ENCODE peak calls at places on chromosomes 3 and 15, in four cellular contexts. X is stomach, T is cardiac fibroblast, O is nephron progenitor cell. K is an unnamed sample.

GRCh38 chr3:189142527-189142926 is 29.2 kb upstream of the TPRG1 start:
- DNase-seq in X (no peak), T (no peak), O (no peak), K (no peak)

GRCh38 chr3:71172951-71173350 is 410.6 kb downstream of the FOXP1 start:
- DNase-seq in X (no peak), T (peak; percentile 89), O (no peak), K (no peak)

GRCh38 chr15:78203346-78204225 is 30.8 kb downstream of the ACSBG1 start:
- DNase-seq in X (peak; percentile 21), T (no peak), O (no peak), K (no peak)

GRCh38 chr15:90059208-90059985 is 42.9 kb downstream of the IDH2 start:
- DNase-seq in X (peak; percentile 73), T (peak; percentile 31), O (no peak), K (no peak)

GRCh38 chr15:60208708-60209107 is 189.1 kb downstream of the ANXA2 start:
- DNase-seq in X (no peak), T (peak; percentile 12), O (no peak), K (no peak)

GRCh38 chr15:65827065-65827464 is 35.0 kb upstream of the DENND4A start:
- DNase-seq in X (no peak), T (no peak), O (no peak), K (peak; percentile 14)

GRCh38 chr15:51861557-51862350 is 32.3 kb downstream of the TMOD3 start:
- DNase-seq in X (no peak), T (no peak), O (no peak), K (no peak)

GRCh38 chr15:89642106-89642505 is 13.2 kb downstream of the KIF7 start:
- DNase-seq in X (peak; percentile 13), T (no peak), O (no peak), K (no peak)

GRCh38 chr3:168398371-168399030 is 302.8 kb upstream of the GOLIM4 start:
- DNase-seq in X (no peak), T (peak; percentile 38), O (no peak), K (no peak)

GRCh38 chr3:17972889-17973558 is 230.6 kb upstream of the TBC1D5 start:
- DNase-seq in X (no peak), T (no peak), O (no peak), K (no peak)

GRCh38 chr15:76310470-76311070 is 699 bp downstream of the ETFA start:
- DNase-seq in X (no peak), T (no peak), O (peak; percentile 37), K (no peak)

GRCh38 chr3:5427938-5428337 is 240.4 kb downstream of the EDEM1 start:
- DNase-seq in X (no peak), T (no peak), O (no peak), K (no peak)

GRCh38 chr15:74815121-74815933 is 2.7 kb downstream of the LMAN1L start:
- DNase-seq in X (peak; percentile 88), T (no peak), O (no peak), K (peak; percentile 69)

GRCh38 chr3:195591852-195592251 is 8.1 kb upstream of the APOD start:
- DNase-seq in X (no peak), T (no peak), O (no peak), K (no peak)

GRCh38 chr15:32641517-32642059 is at the start of gene SCG5:
- DNase-seq in X (no peak), T (peak; percentile 41), O (peak; percentile 75), K (no peak)

GRCh38 chr15:77468896-77469295 is 48.2 kb downstream of the HMG20A start:
- DNase-seq in X (no peak), T (no peak), O (no peak), K (peak; percentile 44)

GRCh38 chr3:148408667-148409066 is 289.0 kb upstream of the AGTR1 start:
- DNase-seq in X (no peak), T (no peak), O (no peak), K (no peak)

GRCh38 chr3:165874663-165875489 is 37.7 kb upstream of the BCHE start:
- DNase-seq in X (no peak), T (no peak), O (no peak), K (no peak)

GRCh38 chr3:128011140-128011539 is 41.1 kb upstream of the SEC61A1 start:
- DNase-seq in X (peak; percentile 72), T (peak; percentile 26), O (peak; percentile 78), K (peak; percentile 94)

GRCh38 chr3:9500108-9501050 is 53.2 kb downstream of the LHFPL4 start:
- DNase-seq in X (peak; percentile 60), T (peak; percentile 71), O (peak; percentile 93), K (peak; percentile 54)

GRCh38 chr3:193944161-193944884 is 191.6 kb upstream of the HES1 start:
- DNase-seq in X (no peak), T (no peak), O (peak; percentile 25), K (no peak)

GRCh38 chr3:112676659-112677234 is 35.8 kb upstream of the CCDC80 start:
- DNase-seq in X (peak; percentile 50), T (peak; percentile 94), O (peak; percentile 6), K (peak; percentile 72)

GRCh38 chr3:196422976-196423781 is 9.0 kb downstream of the UBXN7 start:
- DNase-seq in X (peak; percentile 74), T (peak; percentile 40), O (no peak), K (no peak)

GRCh38 chr15:63531586-63531985 is 27.2 kb downstream of the USP3 start:
- DNase-seq in X (no peak), T (no peak), O (no peak), K (no peak)

GRCh38 chr3:108124337-108125150 is 33.7 kb upstream of the CD47 start:
- DNase-seq in X (no peak), T (no peak), O (no peak), K (no peak)

GRCh38 chr3:100144255-100144866 is 30.1 kb upstream of the FILIP1L start:
- DNase-seq in X (no peak), T (no peak), O (no peak), K (no peak)

GRCh38 chr3:35296533-35296932 is 342.8 kb upstream of the ARPP21 start:
- DNase-seq in X (no peak), T (no peak), O (no peak), K (no peak)

GRCh38 chr3:151879684-151880282 is 6.3 kb downstream of the SUCNR1 start:
- DNase-seq in X (no peak), T (no peak), O (no peak), K (no peak)

GRCh38 chr15:80242132-80242769 is 9.8 kb downstream of the CTXND1 start:
- DNase-seq in X (no peak), T (peak; percentile 58), O (peak; percentile 20), K (peak; percentile 60)
- TF ChIP-seq CTCF in X (no peak), T (peak; percentile 83), O (peak; percentile 60), K (peak; percentile 79)

DNA sequence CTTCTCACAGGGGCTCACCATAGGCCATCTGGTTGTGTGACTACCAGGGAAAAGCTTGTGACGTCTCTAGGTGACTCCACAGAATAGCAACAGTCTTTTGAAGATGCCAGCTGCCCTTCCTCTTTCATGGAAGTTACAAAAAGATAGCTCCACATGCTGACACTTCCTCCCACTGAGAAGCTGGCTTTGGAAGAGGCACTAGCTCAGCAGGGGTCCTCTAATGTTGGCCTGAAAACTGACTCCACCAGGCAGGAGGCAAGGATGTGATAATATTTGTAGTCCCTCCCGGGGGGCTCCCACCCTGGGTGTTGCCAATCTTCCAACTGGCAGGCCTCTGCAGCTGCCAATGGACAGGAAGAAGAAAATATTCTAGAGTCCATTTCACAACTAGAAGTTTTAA is 343.5 kb downstream of the NEK10 start:
- DNase-seq in X (no peak), T (no peak), O (no peak), K (no peak)
- TF ChIP-seq CTCF in X (no peak), T (no peak), O (no peak), K (no peak)

DNA sequence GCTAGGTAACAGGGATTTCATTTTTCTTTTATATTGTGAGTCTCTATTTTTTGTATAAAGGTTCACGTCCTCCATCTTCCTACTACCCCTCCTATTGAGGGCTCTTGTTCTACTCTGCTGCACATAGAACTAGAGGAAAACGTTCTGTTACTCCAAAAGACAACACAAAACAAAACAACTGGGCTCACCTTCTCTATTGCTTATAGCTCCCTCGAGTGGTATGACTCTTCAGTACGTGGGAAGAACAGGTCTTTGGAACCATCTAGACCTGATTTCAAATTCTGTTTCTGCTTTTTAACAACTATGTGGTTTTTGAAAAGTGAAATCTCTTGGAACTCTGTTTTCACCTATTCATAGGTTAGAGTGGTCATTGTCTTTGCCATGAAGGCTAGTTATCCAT is 515.3 kb downstream of the SOX2 start:
- DNase-seq in X (no peak), T (no peak), O (no peak), K (no peak)
- TF ChIP-seq CTCF in X (no peak), T (no peak), O (no peak), K (no peak)

DNA sequence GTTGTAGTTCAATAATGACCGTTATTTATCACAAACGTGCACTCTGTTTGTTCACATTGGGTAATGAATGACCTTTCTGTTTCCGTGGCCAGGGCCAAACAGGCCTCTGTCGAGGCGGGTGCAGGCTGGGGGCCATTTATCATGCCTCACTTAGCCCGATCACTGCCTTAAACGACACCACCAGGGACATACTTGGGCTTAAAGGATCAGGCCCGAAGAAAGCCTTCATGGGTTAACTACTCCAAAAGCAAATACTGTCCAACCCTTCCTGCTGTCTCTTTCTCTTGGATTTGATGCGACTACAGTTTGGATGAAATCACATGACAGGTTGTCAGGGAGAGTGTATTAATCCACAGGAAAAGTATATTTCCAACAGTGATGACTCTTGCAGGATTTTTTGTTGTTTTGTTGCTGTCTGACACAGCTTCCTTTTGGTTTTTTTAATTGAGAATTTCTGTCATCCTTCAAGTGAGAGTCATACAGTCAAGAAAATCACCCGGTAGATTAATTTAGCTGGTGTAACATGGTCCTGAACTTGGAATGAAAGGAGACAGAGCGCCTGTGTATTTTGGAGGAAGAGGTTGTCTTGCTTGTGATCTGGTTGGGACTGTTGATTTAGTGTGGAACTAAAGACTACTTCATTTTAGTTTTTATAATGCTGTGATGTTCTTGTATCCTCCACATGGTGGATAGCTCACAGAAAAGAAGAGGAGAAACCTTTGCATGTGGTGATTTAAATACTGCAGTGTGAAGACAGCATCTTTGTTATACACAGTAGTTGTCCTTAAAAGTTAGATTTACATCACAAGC is 268.1 kb downstream of the PTPRG start:
- DNase-seq in X (no peak), T (no peak), O (peak; percentile 44), K (no peak)
- TF ChIP-seq CTCF in X (no peak), T (no peak), O (no peak), K (no peak)

K was measured in Calu3.